ENCODE peak calls at places on chromosomes 1 and 21, in four cellular contexts. One of them, this sample, is unnamed.

GRCh38 chr1:214552174-214552608 is 789 bp upstream of the PTPN14 start:
- DNase-seq in neuronal stem cell: peak
- DNase-seq in right atrium auricular region: peak
- DNase-seq in cardiac muscle cell: peak
- DNase-seq in this sample: no peak

GRCh38 chr1:244318512-244318911 is 133.2 kb downstream of the ADSS2 start:
- DNase-seq in neuronal stem cell: no peak
- DNase-seq in cardiac muscle cell: no peak
- DNase-seq in right atrium auricular region: no peak
- DNase-seq in this sample: no peak

GRCh38 chr1:76074321-76075187 is at the start of gene ST6GALNAC3:
- DNase-seq in right atrium auricular region: peak
- DNase-seq in cardiac muscle cell: peak
- DNase-seq in neuronal stem cell: peak
- DNase-seq in this sample: peak

GRCh38 chr1:18256318-18257235 is 149.0 kb downstream of the IGSF21 start:
- DNase-seq in cardiac muscle cell: peak
- DNase-seq in neuronal stem cell: peak
- DNase-seq in right atrium auricular region: no peak
- DNase-seq in this sample: no peak

GRCh38 chr1:2971609-2972008 is 49.7 kb upstream of the ACTRT2 start:
- DNase-seq in right atrium auricular region: no peak
- DNase-seq in neuronal stem cell: no peak
- DNase-seq in cardiac muscle cell: no peak
- DNase-seq in this sample: no peak

GRCh38 chr1:54493608-54494007 is 54.4 kb upstream of the ACOT11 start:
- DNase-seq in right atrium auricular region: no peak
- DNase-seq in cardiac muscle cell: no peak
- DNase-seq in neuronal stem cell: no peak
- DNase-seq in this sample: no peak

GRCh38 chr21:32257952-32258785 is 20.7 kb downstream of the MIS18A start:
- DNase-seq in neuronal stem cell: peak
- DNase-seq in cardiac muscle cell: peak
- DNase-seq in right atrium auricular region: peak
- DNase-seq in this sample: peak

GRCh38 chr1:67382292-67382691 is 47.9 kb downstream of the SERBP1 start:
- DNase-seq in right atrium auricular region: no peak
- DNase-seq in neuronal stem cell: no peak
- DNase-seq in cardiac muscle cell: no peak
- DNase-seq in this sample: no peak

GRCh38 chr1:78840447-78841251 is 165.9 kb downstream of the ADGRL4 start:
- DNase-seq in cardiac muscle cell: peak
- DNase-seq in neuronal stem cell: peak
- DNase-seq in right atrium auricular region: no peak
- DNase-seq in this sample: no peak

GRCh38 chr1:100358210-100358609 is 5.9 kb downstream of the CDC14A start:
- DNase-seq in neuronal stem cell: no peak
- DNase-seq in cardiac muscle cell: peak
- DNase-seq in right atrium auricular region: no peak
- DNase-seq in this sample: no peak

GRCh38 chr1:42186172-42186571 is 21.6 kb upstream of the GUCA2A start:
- DNase-seq in cardiac muscle cell: no peak
- DNase-seq in neuronal stem cell: no peak
- DNase-seq in right atrium auricular region: no peak
- DNase-seq in this sample: no peak

GRCh38 chr1:204863024-204863423 is 7.6 kb upstream of the NFASC start:
- DNase-seq in cardiac muscle cell: no peak
- DNase-seq in right atrium auricular region: no peak
- DNase-seq in neuronal stem cell: no peak
- DNase-seq in this sample: peak

GRCh38 chr1:196440711-196441110 is 167.5 kb downstream of the KCNT2 start:
- DNase-seq in cardiac muscle cell: no peak
- DNase-seq in right atrium auricular region: no peak
- DNase-seq in neuronal stem cell: no peak
- DNase-seq in this sample: no peak

GRCh38 chr1:187744665-187745064 is 915.9 kb downstream of the PLA2G4A start:
- DNase-seq in cardiac muscle cell: no peak
- DNase-seq in right atrium auricular region: no peak
- DNase-seq in neuronal stem cell: no peak
- DNase-seq in this sample: no peak

GRCh38 chr1:67970088-67970487 is 80.3 kb downstream of the DIRAS3 start:
- DNase-seq in neuronal stem cell: no peak
- DNase-seq in right atrium auricular region: no peak
- DNase-seq in cardiac muscle cell: peak
- DNase-seq in this sample: no peak

GRCh38 chr1:235468970-235469369 is 35.3 kb downstream of the B3GALNT2 start:
- DNase-seq in right atrium auricular region: no peak
- DNase-seq in cardiac muscle cell: peak
- DNase-seq in neuronal stem cell: no peak
- DNase-seq in this sample: no peak

GRCh38 chr1:192153276-192153675 is 5.0 kb upstream of the RGS18 start:
- DNase-seq in cardiac muscle cell: peak
- DNase-seq in right atrium auricular region: no peak
- DNase-seq in neuronal stem cell: no peak
- DNase-seq in this sample: no peak

GRCh38 chr21:41196990-41197389 is 29.0 kb downstream of the BACE2 start:
- DNase-seq in cardiac muscle cell: peak
- DNase-seq in neuronal stem cell: no peak
- DNase-seq in right atrium auricular region: no peak
- DNase-seq in this sample: no peak

GRCh38 chr1:62637392-62638105 is 40.2 kb downstream of the ANGPTL3 start:
- DNase-seq in right atrium auricular region: no peak
- DNase-seq in cardiac muscle cell: no peak
- DNase-seq in neuronal stem cell: no peak
- DNase-seq in this sample: no peak

GRCh38 chr1:248786106-248786665 is 30.6 kb upstream of the LYPD8 start:
- DNase-seq in neuronal stem cell: no peak
- DNase-seq in cardiac muscle cell: no peak
- DNase-seq in right atrium auricular region: no peak
- DNase-seq in this sample: no peak

GRCh38 chr1:67691712-67692111 is 6.7 kb downstream of the GADD45A start:
- DNase-seq in neuronal stem cell: no peak
- DNase-seq in right atrium auricular region: no peak
- DNase-seq in cardiac muscle cell: no peak
- DNase-seq in this sample: no peak

GRCh38 chr21:43611598-43612369 is 47.5 kb downstream of the HSF2BP start:
- DNase-seq in cardiac muscle cell: peak
- DNase-seq in neuronal stem cell: peak
- DNase-seq in right atrium auricular region: peak
- DNase-seq in this sample: no peak

GRCh38 chr1:50704126-50704525 is 255.9 kb downstream of the FAF1 start:
- DNase-seq in neuronal stem cell: peak
- DNase-seq in right atrium auricular region: no peak
- DNase-seq in cardiac muscle cell: peak
- DNase-seq in this sample: no peak

GRCh38 chr1:2184934-2185333 is 9.6 kb downstream of the FAAP20 start:
- DNase-seq in cardiac muscle cell: no peak
- DNase-seq in neuronal stem cell: no peak
- DNase-seq in right atrium auricular region: no peak
- DNase-seq in this sample: no peak

GRCh38 chr1:161486806-161487482 is 18.3 kb upstream of the FCGR2A start:
- DNase-seq in right atrium auricular region: no peak
- DNase-seq in cardiac muscle cell: peak
- DNase-seq in neuronal stem cell: peak
- DNase-seq in this sample: no peak

GRCh38 chr1:54374766-54375165 is 31.4 kb downstream of the SSBP3 start:
- DNase-seq in neuronal stem cell: no peak
- DNase-seq in cardiac muscle cell: no peak
- DNase-seq in right atrium auricular region: no peak
- DNase-seq in this sample: no peak

GRCh38 chr1:77370588-77371306 is 88.9 kb downstream of the AK5 start:
- DNase-seq in neuronal stem cell: no peak
- DNase-seq in cardiac muscle cell: peak
- DNase-seq in right atrium auricular region: no peak
- DNase-seq in this sample: no peak

GRCh38 chr21:41952568-41953248 is 1.1 kb downstream of the C2CD2 start:
- DNase-seq in right atrium auricular region: no peak
- DNase-seq in cardiac muscle cell: no peak
- DNase-seq in neuronal stem cell: no peak
- DNase-seq in this sample: no peak

GRCh38 chr21:45577806-45578801 is 35.9 kb upstream of the SLC19A1 start:
- DNase-seq in right atrium auricular region: no peak
- DNase-seq in cardiac muscle cell: no peak
- DNase-seq in neuronal stem cell: no peak
- DNase-seq in this sample: no peak

GRCh38 chr1:65319754-65320153 is 10.4 kb downstream of the DNAJC6 start:
- DNase-seq in neuronal stem cell: no peak
- DNase-seq in right atrium auricular region: no peak
- DNase-seq in cardiac muscle cell: no peak
- DNase-seq in this sample: no peak

GRCh38 chr1:224490540-224491537 is 56.2 kb upstream of the WDR26 start:
- DNase-seq in neuronal stem cell: no peak
- DNase-seq in cardiac muscle cell: peak
- DNase-seq in right atrium auricular region: no peak
- DNase-seq in this sample: no peak

DNA sequence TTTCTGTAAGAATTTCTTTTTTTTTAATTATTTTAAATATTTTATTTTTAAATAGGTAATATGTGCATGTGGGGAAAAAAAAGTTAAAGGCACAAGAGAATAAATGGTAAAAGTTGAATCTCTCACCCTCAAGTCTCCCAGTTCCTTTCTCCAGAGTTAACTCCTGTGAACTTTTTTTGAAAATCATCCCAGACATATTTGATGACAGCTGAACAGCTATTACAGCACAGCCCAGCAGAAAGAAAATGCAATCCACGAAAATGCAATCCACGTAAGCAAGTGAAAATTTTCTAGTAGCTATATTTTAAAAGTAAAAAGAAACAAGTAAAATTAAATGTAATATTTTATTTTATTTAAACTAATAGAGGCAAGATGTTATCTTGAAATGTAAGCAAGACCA is 310.0 kb upstream of the RUNX1 start:
- DNase-seq in neuronal stem cell: no peak
- DNase-seq in cardiac muscle cell: peak
- DNase-seq in right atrium auricular region: no peak
- DNase-seq in this sample: no peak
- H3K27ac ChIP-seq in neuronal stem cell: no peak
- H3K27ac ChIP-seq in cardiac muscle cell: no peak
- H3K27ac ChIP-seq in right atrium auricular region: no peak
- H3K27ac ChIP-seq in this sample: no peak

DNA sequence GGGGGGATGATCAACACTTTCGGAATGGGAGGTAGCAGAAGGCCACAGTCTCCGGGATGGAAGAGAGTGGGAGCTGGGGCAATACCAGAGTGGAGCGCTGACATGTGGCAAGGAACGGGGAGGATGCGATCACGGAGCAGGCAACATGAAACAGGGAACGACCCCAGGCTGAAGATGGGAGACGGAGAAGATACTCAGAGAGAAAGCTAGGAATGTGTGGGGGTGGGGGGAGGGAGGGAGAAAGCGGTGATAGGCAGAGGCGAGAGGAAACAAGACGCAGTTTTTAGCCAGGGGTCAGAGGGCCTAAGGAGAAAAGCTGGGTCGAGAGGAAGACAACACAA is 577 bp downstream of the RAB3GAP2 start:
- DNase-seq in neuronal stem cell: no peak
- DNase-seq in cardiac muscle cell: peak
- DNase-seq in right atrium auricular region: no peak
- DNase-seq in this sample: peak
- H3K27ac ChIP-seq in neuronal stem cell: peak
- H3K27ac ChIP-seq in cardiac muscle cell: peak
- H3K27ac ChIP-seq in right atrium auricular region: peak
- H3K27ac ChIP-seq in this sample: no peak

DNA sequence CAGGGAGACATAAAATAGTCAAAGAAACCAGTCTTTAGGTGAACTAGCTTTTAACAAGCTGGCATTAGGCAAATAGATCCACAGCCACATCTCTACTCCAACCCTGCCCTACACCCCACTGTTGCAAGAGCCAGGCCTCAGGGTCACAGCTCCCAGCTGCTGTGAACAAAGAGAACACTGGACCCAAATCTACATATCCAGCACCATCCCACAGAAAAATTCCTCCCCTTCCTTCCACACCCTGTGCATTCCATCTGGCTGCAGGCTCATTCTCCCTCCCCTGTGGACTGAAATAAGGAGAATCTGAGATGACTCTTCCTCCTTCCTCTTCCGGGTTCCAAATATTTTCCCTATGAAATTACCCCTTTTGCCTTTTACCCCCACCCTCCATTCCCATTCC is 23.2 kb downstream of the DLGAP3 start:
- DNase-seq in neuronal stem cell: no peak
- DNase-seq in right atrium auricular region: no peak
- DNase-seq in cardiac muscle cell: no peak
- DNase-seq in this sample: no peak
- H3K27ac ChIP-seq in neuronal stem cell: no peak
- H3K27ac ChIP-seq in right atrium auricular region: no peak
- H3K27ac ChIP-seq in cardiac muscle cell: no peak
- H3K27ac ChIP-seq in this sample: no peak

GRCh38 chr1:9753121-9753531 is 70.6 kb downstream of the CLSTN1 start:
- DNase-seq in right atrium auricular region: no peak
- DNase-seq in cardiac muscle cell: peak
- DNase-seq in neuronal stem cell: no peak
- DNase-seq in this sample: no peak
- H3K27ac ChIP-seq in right atrium auricular region: no peak
- H3K27ac ChIP-seq in cardiac muscle cell: no peak
- H3K27ac ChIP-seq in neuronal stem cell: no peak
- H3K27ac ChIP-seq in this sample: no peak

DNA sequence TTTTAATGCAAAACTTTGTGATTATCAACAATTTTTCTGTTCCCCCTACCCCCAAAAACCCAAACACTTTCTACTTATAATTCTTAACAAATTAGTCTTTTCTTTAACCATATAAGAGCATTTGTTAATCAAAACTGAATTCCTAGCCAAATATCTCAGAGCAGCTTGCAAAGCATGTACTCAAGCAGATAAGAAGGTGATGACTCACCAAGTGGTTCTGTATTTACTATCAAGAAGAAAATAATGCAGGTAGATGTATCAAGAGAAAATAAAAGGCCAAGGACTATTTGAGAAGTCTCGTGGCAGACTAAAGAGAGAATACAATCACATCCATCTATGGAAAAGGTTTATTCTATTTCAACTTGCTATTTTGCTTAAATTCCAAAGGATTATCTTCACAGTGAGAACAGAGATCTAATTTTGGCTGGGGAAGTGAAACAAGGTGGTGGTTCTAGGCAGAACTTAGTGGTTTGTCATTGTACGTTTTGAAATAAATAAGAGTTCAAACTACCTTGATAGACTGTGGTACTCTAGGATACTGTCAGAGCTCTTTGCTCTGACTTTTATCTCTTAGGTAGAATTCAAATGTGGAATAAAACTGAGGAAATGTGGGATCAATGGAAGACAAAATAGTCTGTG is 94.7 kb upstream of the NRIP1 start:
- DNase-seq in cardiac muscle cell: peak
- DNase-seq in right atrium auricular region: no peak
- DNase-seq in neuronal stem cell: no peak
- DNase-seq in this sample: no peak
- H3K27ac ChIP-seq in cardiac muscle cell: no peak
- H3K27ac ChIP-seq in right atrium auricular region: no peak
- H3K27ac ChIP-seq in neuronal stem cell: no peak
- H3K27ac ChIP-seq in this sample: no peak

GRCh38 chr1:48610628-48611542 is 138.9 kb upstream of the SPATA6 start:
- DNase-seq in right atrium auricular region: no peak
- DNase-seq in cardiac muscle cell: no peak
- DNase-seq in neuronal stem cell: no peak
- DNase-seq in this sample: peak
- H3K27ac ChIP-seq in right atrium auricular region: peak
- H3K27ac ChIP-seq in cardiac muscle cell: peak
- H3K27ac ChIP-seq in neuronal stem cell: no peak
- H3K27ac ChIP-seq in this sample: peak

This sample was measured in caudate nucleus.